ENCODE peak calls at places on chromosome 10, in ten cellular contexts. J, B, G, L, V, K, H, M, R and Z are unnamed samples.

GRCh38 chr10:72425133-72425532 is 70.4 kb upstream of the DNAJB12 start:
- DNase-seq in B (no peak), L (no peak), R (no peak), K (no peak), J (peak; percentile 47), V (no peak), H (no peak), M (no peak), G (no peak), Z (no peak)

GRCh38 chr10:70693619-70694286 is 21.4 kb downstream of the ADAMTS14 start:
- DNase-seq in V (no peak), B (no peak), M (no peak), R (no peak), G (no peak), H (no peak), K (no peak), L (no peak), J (no peak), Z (no peak)

GRCh38 chr10:126880926-126881325 is 24.3 kb upstream of the DOCK1 start:
- DNase-seq in K (no peak), M (no peak), H (no peak), R (no peak), L (no peak), J (no peak), V (no peak), B (no peak), G (no peak), Z (no peak)

GRCh38 chr10:71548494-71548846 is 151.8 kb downstream of the CDH23 start:
- DNase-seq in L (no peak), M (no peak), B (no peak), J (no peak), K (no peak), R (no peak), G (no peak), V (peak; percentile 33), H (no peak), Z (peak; percentile 19)

GRCh38 chr10:48455392-48456151 is 149.1 kb downstream of the MAPK8 start:
- DNase-seq in G (no peak), B (no peak), H (no peak), L (no peak), R (peak; percentile 54), M (no peak), V (no peak), K (no peak), J (no peak), Z (no peak)

GRCh38 chr10:6052247-6053221 is 9.6 kb downstream of the IL2RA start:
- DNase-seq in B (no peak), J (no peak), H (no peak), G (no peak), V (no peak), L (no peak), M (peak; percentile 52), R (no peak), K (peak; percentile 68), Z (no peak)

GRCh38 chr10:103470755-103471653 is 8.0 kb downstream of the CALHM3 start:
- DNase-seq in M (peak; percentile 71), L (no peak), G (no peak), R (peak; percentile 77), K (no peak), J (peak; percentile 83), V (no peak), B (no peak), H (no peak), Z (no peak)

GRCh38 chr10:29652192-29652591 is 17.4 kb upstream of the SVIL start:
- DNase-seq in V (no peak), J (no peak), B (no peak), L (no peak), H (no peak), K (no peak), R (no peak), M (no peak), G (no peak), Z (no peak)

GRCh38 chr10:24133839-24134238 is 75.1 kb upstream of the KIAA1217 start:
- DNase-seq in R (no peak), J (no peak), K (no peak), V (no peak), L (no peak), B (no peak), H (no peak), G (no peak), M (no peak), Z (no peak)

GRCh38 chr10:93762979-93763391 is 5.2 kb downstream of the LGI1 start:
- DNase-seq in J (no peak), M (no peak), B (no peak), G (no peak), H (no peak), R (no peak), K (peak; percentile 23), V (no peak), L (no peak), Z (no peak)

GRCh38 chr10:472241-472910 is 217.1 kb downstream of the DIP2C start:
- DNase-seq in R (peak; percentile 47), G (no peak), V (no peak), M (no peak), J (no peak), L (no peak), K (no peak), H (no peak), B (no peak), Z (no peak)

GRCh38 chr10:9762966-9763656 is 1254.6 kb upstream of the CELF2 start:
- DNase-seq in B (no peak), G (no peak), M (no peak), L (no peak), V (no peak), R (no peak), J (no peak), K (no peak), H (no peak), Z (no peak)

GRCh38 chr10:27241640-27242472 is 1.3 kb upstream of the ACBD5 start:
- DNase-seq in H (peak; percentile 92), B (peak; percentile 98), R (peak; percentile 97), J (peak; percentile 97), V (peak; percentile 98), M (peak; percentile 94), K (peak; percentile 95), L (peak; percentile 55), G (peak; percentile 96), Z (peak; percentile 93)

GRCh38 chr10:95693668-95694534 is at the start of gene TCTN3:
- DNase-seq in M (peak; percentile 97), B (peak; percentile 100), H (peak; percentile 97), V (peak; percentile 100), K (peak; percentile 100), J (peak; percentile 98), G (peak; percentile 96), L (peak; percentile 90), R (peak; percentile 96), Z (peak; percentile 99)

GRCh38 chr10:122121059-122121458 is 132.1 kb downstream of the TACC2 start:
- DNase-seq in V (no peak), H (no peak), J (no peak), R (peak; percentile 77), B (no peak), M (no peak), K (no peak), L (no peak), G (no peak), Z (no peak)

GRCh38 chr10:124616836-124617130 is 127.4 kb downstream of the FAM53B start:
- DNase-seq in R (no peak), G (no peak), H (no peak), M (no peak), J (no peak), B (no peak), K (no peak), V (no peak), L (no peak), Z (no peak)
- H3K4me1 ChIP-seq in R (peaks cover 16% of the 10 kb centered on the region), G (peaks cover 13% of the 10 kb centered on the region), H (peaks cover 19% of the 10 kb centered on the region), M (peaks cover 3% of the 10 kb centered on the region), J (peaks cover 9% of the 10 kb centered on the region), B (no peaks in the 10 kb centered on the region), K (peaks cover 26% of the 10 kb centered on the region), V (no peaks in the 10 kb centered on the region), L (peaks cover 8% of the 10 kb centered on the region), Z (peaks cover 33% of the 10 kb centered on the region)

GRCh38 chr10:125064681-125065492 is 95.5 kb downstream of the CTBP2 start:
- DNase-seq in K (peak; percentile 98), R (peak; percentile 40), J (peak; percentile 21), B (peak; percentile 58), L (no peak), G (no peak), V (no peak), M (no peak), H (peak; percentile 18), Z (no peak)
- H3K4me1 ChIP-seq in K (peaks cover 64% of the 10 kb centered on the region), R (peaks cover 42% of the 10 kb centered on the region), J (peaks cover 37% of the 10 kb centered on the region), B (peaks cover 76% of the 10 kb centered on the region), L (peaks cover 40% of the 10 kb centered on the region), G (peaks cover 2% of the 10 kb centered on the region), V (peaks cover 40% of the 10 kb centered on the region), M (peaks cover 61% of the 10 kb centered on the region), H (peaks cover 36% of the 10 kb centered on the region), Z (peaks cover 59% of the 10 kb centered on the region)

GRCh38 chr10:13338337-13339128 is 9.6 kb downstream of the SEPHS1 start:
- DNase-seq in J (no peak), K (no peak), R (no peak), M (peak; percentile 58), V (peak; percentile 67), L (no peak), B (no peak), G (no peak), H (no peak), Z (no peak)

GRCh38 chr10:13340068-13340467 is 8.0 kb downstream of the SEPHS1 start:
- DNase-seq in M (no peak), J (no peak), L (no peak), G (no peak), V (no peak), B (no peak), R (no peak), K (no peak), H (no peak), Z (no peak)

GRCh38 chr10:13337128-13337826 is 10.8 kb downstream of the SEPHS1 start:
- DNase-seq in J (no peak), H (no peak), R (no peak), M (no peak), L (no peak), B (no peak), G (no peak), K (no peak), V (no peak), Z (no peak)

GRCh38 chr10:13337827-13338196 is 10.3 kb downstream of the SEPHS1 start:
- DNase-seq in H (no peak), J (no peak), B (no peak), G (no peak), R (no peak), K (no peak), V (no peak), M (peak; percentile 69), L (no peak), Z (no peak)

GRCh38 chr10:13340626-13341370 is 7.3 kb downstream of the SEPHS1 start:
- DNase-seq in M (peak; percentile 62), V (no peak), R (no peak), K (no peak), H (no peak), J (no peak), G (no peak), B (no peak), L (no peak), Z (no peak)
- H3K4me1 ChIP-seq in M (peaks cover 12% of the 10 kb centered on the region), V (peaks cover 25% of the 10 kb centered on the region), R (peaks cover 8% of the 10 kb centered on the region), K (peaks cover 1% of the 10 kb centered on the region), H (peaks cover 2% of the 10 kb centered on the region), J (peaks cover 3% of the 10 kb centered on the region), G (peaks cover 2% of the 10 kb centered on the region), B (peaks cover 78% of the 10 kb centered on the region), L (peaks cover 6% of the 10 kb centered on the region), Z (peaks cover 2% of the 10 kb centered on the region)

DNA sequence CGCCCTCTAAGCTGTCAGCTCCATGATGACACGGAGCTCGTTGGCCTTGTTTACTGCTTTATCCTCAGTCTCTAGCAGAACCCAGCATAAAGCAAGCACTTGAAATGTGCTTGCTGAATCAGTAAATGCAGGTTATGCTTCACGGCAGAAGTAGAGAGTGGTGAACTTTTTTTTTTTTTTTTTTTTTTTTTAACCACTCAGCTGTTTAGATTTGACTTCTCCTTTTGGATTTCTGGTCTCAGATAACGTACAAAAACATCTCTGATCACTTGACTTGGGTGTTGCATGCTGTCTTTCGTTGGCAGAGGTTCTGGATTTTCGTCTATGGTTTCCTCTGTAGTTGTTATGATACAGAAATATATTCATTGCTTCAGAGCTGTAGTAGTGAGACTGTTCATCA is 242.5 kb upstream of the HABP2 start:
- DNase-seq in G (no peak), H (no peak), J (no peak), L (no peak), M (no peak), K (no peak), R (no peak), V (no peak), B (no peak), Z (no peak)
- H3K4me1 ChIP-seq in G (no peaks in the 10 kb centered on the region), H (no peaks in the 10 kb centered on the region), J (no peaks in the 10 kb centered on the region), L (no peaks in the 10 kb centered on the region), M (no peaks in the 10 kb centered on the region), K (no peaks in the 10 kb centered on the region), R (no peaks in the 10 kb centered on the region), V (no peaks in the 10 kb centered on the region), B (peaks cover 6% of the 10 kb centered on the region), Z (no peaks in the 10 kb centered on the region)